ENCODE peak calls at places on chromosome 7, in five cellular contexts. Y is tibial nerve, E is SK-N-SH, S is stomach, F is transverse colon. C is an unnamed sample.

GRCh38 chr7:148535227-148535626 is 55.3 kb upstream of the C7orf33 start:
- DNase-seq in Y (no peak), E (peak; percentile 55), S (no peak), F (peak; percentile 15), C (no peak)

GRCh38 chr7:15725036-15725435 is 38.6 kb upstream of the MEOX2 start:
- DNase-seq in Y (no peak), E (no peak), S (no peak), F (no peak), C (no peak)

GRCh38 chr7:102008535-102009262 is 191.3 kb downstream of the CUX1 start:
- DNase-seq in Y (no peak), E (no peak), S (peak; percentile 69), F (peak; percentile 79), C (no peak)

GRCh38 chr7:82229164-82229563 is 214.4 kb downstream of the CACNA2D1 start:
- DNase-seq in Y (no peak), E (no peak), S (no peak), F (no peak), C (no peak)

GRCh38 chr7:91266067-91266930 is 2.1 kb downstream of the FZD1 start:
- DNase-seq in Y (peak; percentile 24), E (peak; percentile 30), S (no peak), F (peak; percentile 16), C (no peak)

GRCh38 chr7:2689951-2690705 is 2.1 kb downstream of the AMZ1 start:
- DNase-seq in Y (no peak), E (no peak), S (no peak), F (no peak), C (no peak)

GRCh38 chr7:45709168-45710034 is 135.2 kb downstream of the ADCY1 start:
- DNase-seq in Y (no peak), E (no peak), S (peak; percentile 35), F (peak; percentile 31), C (peak; percentile 92)

GRCh38 chr7:35906191-35906908 is 105.5 kb downstream of the SEPTIN7 start:
- DNase-seq in Y (no peak), E (peak; percentile 57), S (peak; percentile 44), F (peak; percentile 57), C (no peak)

GRCh38 chr7:48244902-48245301 is 73.6 kb downstream of the ABCA13 start:
- DNase-seq in Y (peak; percentile 41), E (no peak), S (no peak), F (no peak), C (no peak)

GRCh38 chr7:27235387-27236052 is 7.1 kb upstream of the EVX1 start:
- DNase-seq in Y (no peak), E (peak; percentile 85), S (peak; percentile 50), F (peak; percentile 77), C (no peak)

GRCh38 chr7:1377111-1377909 is 82.0 kb downstream of the MICALL2 start:
- DNase-seq in Y (no peak), E (peak; percentile 42), S (no peak), F (no peak), C (no peak)

GRCh38 chr7:83643012-83643411 is 5.9 kb downstream of the SEMA3E start:
- DNase-seq in Y (no peak), E (no peak), S (no peak), F (no peak), C (no peak)

GRCh38 chr7:116949941-116950801 is 3.1 kb upstream of the ST7 start:
- DNase-seq in Y (no peak), E (no peak), S (no peak), F (no peak), C (no peak)

GRCh38 chr7:124856299-124856888 is 73.2 kb downstream of the POT1 start:
- DNase-seq in Y (no peak), E (peak; percentile 37), S (no peak), F (no peak), C (no peak)

GRCh38 chr7:37920619-37921339 is at the start of gene EPDR1:
- DNase-seq in Y (peak; percentile 38), E (peak; percentile 89), S (no peak), F (peak; percentile 75), C (no peak)

GRCh38 chr7:44112997-44113763 is 9.0 kb downstream of the AEBP1 start:
- DNase-seq in Y (no peak), E (peak; percentile 62), S (no peak), F (no peak), C (no peak)

GRCh38 chr7:39952378-39952777 is 2.3 kb downstream of the CDK13 start:
- DNase-seq in Y (no peak), E (no peak), S (no peak), F (no peak), C (no peak)

GRCh38 chr7:128954830-128955797 is 17.4 kb downstream of the IRF5 start:
- DNase-seq in Y (no peak), E (peak; percentile 86), S (no peak), F (no peak), C (no peak)

GRCh38 chr7:138752568-138753518 is 45.0 kb upstream of the TMEM213 start:
- DNase-seq in Y (no peak), E (peak; percentile 43), S (peak; percentile 51), F (peak; percentile 54), C (no peak)

DNA sequence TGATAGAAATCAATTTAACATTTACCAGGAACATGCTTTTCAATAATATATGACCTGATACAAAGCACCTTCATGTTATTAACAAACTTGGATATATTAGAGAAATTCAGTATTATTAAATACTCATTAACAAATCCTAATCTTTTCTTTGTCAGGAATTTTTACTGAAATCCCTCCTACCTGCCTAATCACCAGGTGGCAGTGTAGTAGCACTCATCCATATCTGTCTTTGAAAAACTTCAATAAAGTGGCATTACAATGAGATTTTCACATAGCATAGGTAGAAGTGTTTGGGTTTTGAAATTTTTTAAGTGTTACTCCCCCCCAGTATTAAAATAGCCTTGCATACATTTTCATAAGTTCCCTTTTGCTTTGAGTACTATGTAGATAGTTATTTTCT is 1246.6 kb upstream of the LRRN3 start:
- DNase-seq in Y (no peak), E (peak; percentile 32), S (no peak), F (no peak), C (no peak)
- TF ChIP-seq CTCF in Y (peak; percentile 18), E (peak; percentile 51), S (no peak), F (peak; percentile 24), C (peak; percentile 36)

GRCh38 chr7:134534633-134535032 is 7.3 kb downstream of the AKR1B10 start:
- DNase-seq in Y (no peak), E (no peak), S (no peak), F (no peak), C (no peak)

GRCh38 chr7:134535272-134535918 is 8.0 kb downstream of the AKR1B10 start:
- DNase-seq in Y (no peak), E (no peak), S (no peak), F (no peak), C (no peak)

GRCh38 chr7:134535919-134536299 is 8.5 kb downstream of the AKR1B10 start:
- DNase-seq in Y (no peak), E (no peak), S (no peak), F (no peak), C (no peak)

GRCh38 chr7:134532155-134533089 is 5.1 kb downstream of the AKR1B10 start:
- DNase-seq in Y (no peak), E (no peak), S (peak; percentile 83), F (peak; percentile 86), C (no peak)

DNA sequence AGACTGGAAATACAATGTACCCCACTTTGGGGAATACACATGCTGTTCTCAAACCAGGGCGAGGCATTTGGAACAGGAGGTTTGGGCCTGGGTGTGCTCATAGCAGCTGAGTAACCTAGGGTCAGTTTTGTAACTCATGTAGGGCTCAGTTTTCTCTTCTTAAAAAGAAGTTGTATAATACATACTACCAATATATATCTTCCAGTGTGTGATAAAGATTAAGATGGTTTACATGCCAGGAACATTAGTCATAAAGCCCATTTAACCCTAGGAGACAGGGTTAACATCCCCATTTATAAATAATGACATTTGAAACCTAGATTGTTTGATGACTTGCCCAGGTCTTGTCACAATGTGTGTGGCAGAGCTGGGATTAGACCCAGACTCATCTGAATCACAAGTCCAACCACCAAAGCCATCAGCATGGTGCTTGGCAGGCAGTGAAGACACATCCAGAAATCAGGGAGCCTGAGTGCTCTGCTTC is 6.0 kb downstream of the AKR1B10 start:
- DNase-seq in Y (no peak), E (no peak), S (no peak), F (no peak), C (no peak)
- TF ChIP-seq EP300 in Y (peak; percentile 67), E (no peak), S (no peak), F (no peak), C (no peak)

GRCh38 chr7:41312235-41312634 is 390.7 kb downstream of the INHBA start:
- DNase-seq in Y (no peak), E (no peak), S (no peak), F (no peak), C (no peak)

GRCh38 chr7:41313171-41313570 is 389.7 kb downstream of the INHBA start:
- DNase-seq in Y (no peak), E (no peak), S (no peak), F (no peak), C (no peak)

GRCh38 chr7:41316410-41316809 is 386.5 kb downstream of the INHBA start:
- DNase-seq in Y (no peak), E (no peak), S (no peak), F (peak; percentile 48), C (no peak)

GRCh38 chr7:41319601-41320000 is 383.3 kb downstream of the INHBA start:
- DNase-seq in Y (no peak), E (no peak), S (no peak), F (no peak), C (no peak)

GRCh38 chr7:41315764-41316163 is 387.1 kb downstream of the INHBA start:
- DNase-seq in Y (no peak), E (no peak), S (no peak), F (peak; percentile 12), C (no peak)
- TF ChIP-seq CTCF in Y (no peak), E (peak; percentile 51), S (no peak), F (no peak), C (no peak)

DNA sequence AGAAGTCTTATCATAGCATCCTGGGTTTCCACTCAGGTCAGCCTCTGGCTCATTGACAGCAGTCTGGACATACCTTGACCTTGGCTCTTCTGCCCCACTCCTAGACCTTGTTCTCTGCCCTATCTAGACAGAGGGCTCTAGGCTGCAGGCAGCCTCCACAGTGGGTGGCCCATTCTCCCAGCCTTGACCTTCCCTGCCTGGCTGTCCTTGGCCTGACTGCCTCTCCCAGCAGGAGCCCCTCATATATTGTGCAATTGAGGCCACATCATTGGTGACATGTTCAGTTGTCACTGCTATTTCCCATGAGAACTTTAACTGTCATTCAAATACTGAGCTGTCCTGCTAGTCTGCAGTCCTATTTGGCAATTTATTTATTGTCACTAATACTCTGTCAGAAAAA is 503.4 kb downstream of the PLXNA4 start:
- DNase-seq in Y (no peak), E (no peak), S (no peak), F (no peak), C (no peak)
- TF ChIP-seq EP300 in Y (no peak), E (no peak), S (no peak), F (no peak), C (no peak)

C was measured in esophagus muscularis mucosa.